ENCODE peak calls at places on chromosomes 7 and 10, in ten cellular contexts. Y, S, I, R, W, C, G, P, A and M are unnamed samples.

GRCh38 chr7:55060690-55061414 is 42.0 kb downstream of the EGFR start:
- DNase-seq in C (peak; percentile 78), W (no peak), A (no peak), Y (no peak), S (no peak), P (no peak), R (peak; percentile 78), I (peak; percentile 51), G (peak; percentile 95), M (no peak)

GRCh38 chr7:47332213-47332612 is 249.7 kb downstream of the TNS3 start:
- DNase-seq in Y (no peak), S (no peak), I (no peak), W (no peak), A (no peak), G (no peak), R (no peak), P (no peak), C (no peak), M (no peak)

GRCh38 chr10:50224330-50224952 is 26.9 kb downstream of the ASAH2 start:
- DNase-seq in R (peak; percentile 55), S (no peak), A (no peak), Y (peak; percentile 29), W (no peak), G (peak; percentile 64), P (peak; percentile 23), I (peak; percentile 61), C (peak; percentile 65), M (no peak)

GRCh38 chr7:78510580-78511188 is 712.1 kb downstream of the PHTF2 start:
- DNase-seq in I (peak; percentile 51), S (no peak), A (no peak), G (peak; percentile 63), P (no peak), R (peak; percentile 41), C (peak; percentile 42), W (peak; percentile 13), Y (no peak), M (no peak)

GRCh38 chr10:113487154-113487553 is 65.7 kb upstream of the HABP2 start:
- DNase-seq in S (no peak), I (no peak), C (no peak), G (no peak), Y (no peak), A (no peak), R (peak; percentile 17), W (no peak), P (no peak), M (no peak)

GRCh38 chr7:108492742-108493141 is 33.2 kb downstream of the PNPLA8 start:
- DNase-seq in A (no peak), G (no peak), Y (no peak), S (no peak), I (no peak), C (no peak), R (peak; percentile 4), P (no peak), W (no peak), M (no peak)

GRCh38 chr10:69866688-69867461 is 65.2 kb downstream of the COL13A1 start:
- DNase-seq in C (peak; percentile 89), R (peak; percentile 91), P (no peak), S (no peak), G (peak; percentile 89), I (peak; percentile 91), A (no peak), Y (peak; percentile 82), W (no peak), M (no peak)

GRCh38 chr10:97861351-97861750 is 11.7 kb downstream of the GOLGA7B start:
- DNase-seq in W (no peak), S (no peak), R (peak; percentile 64), Y (no peak), I (peak; percentile 53), P (peak; percentile 14), G (peak; percentile 39), A (no peak), C (peak; percentile 5), M (no peak)

GRCh38 chr7:6578114-6579084 is 1.1 kb downstream of the ZDHHC4 start:
- DNase-seq in R (peak; percentile 7), I (no peak), Y (no peak), W (no peak), C (peak; percentile 17), G (no peak), S (no peak), P (no peak), A (no peak), M (no peak)

GRCh38 chr7:6579446-6579845 is 2.2 kb downstream of the ZDHHC4 start:
- DNase-seq in Y (no peak), S (no peak), A (no peak), R (peak; percentile 8), I (no peak), C (peak; percentile 7), G (no peak), P (no peak), W (no peak), M (no peak)

GRCh38 chr7:6576024-6576866 is 1.0 kb upstream of the ZDHHC4 start:
- DNase-seq in I (no peak), P (no peak), S (no peak), Y (peak; percentile 20), A (no peak), R (no peak), C (no peak), W (no peak), G (no peak), M (no peak)

GRCh38 chr7:6575246-6576023 is 1.8 kb upstream of the ZDHHC4 start:
- DNase-seq in Y (no peak), G (no peak), S (no peak), C (no peak), W (no peak), R (no peak), A (no peak), I (no peak), P (no peak), M (no peak)

DNA sequence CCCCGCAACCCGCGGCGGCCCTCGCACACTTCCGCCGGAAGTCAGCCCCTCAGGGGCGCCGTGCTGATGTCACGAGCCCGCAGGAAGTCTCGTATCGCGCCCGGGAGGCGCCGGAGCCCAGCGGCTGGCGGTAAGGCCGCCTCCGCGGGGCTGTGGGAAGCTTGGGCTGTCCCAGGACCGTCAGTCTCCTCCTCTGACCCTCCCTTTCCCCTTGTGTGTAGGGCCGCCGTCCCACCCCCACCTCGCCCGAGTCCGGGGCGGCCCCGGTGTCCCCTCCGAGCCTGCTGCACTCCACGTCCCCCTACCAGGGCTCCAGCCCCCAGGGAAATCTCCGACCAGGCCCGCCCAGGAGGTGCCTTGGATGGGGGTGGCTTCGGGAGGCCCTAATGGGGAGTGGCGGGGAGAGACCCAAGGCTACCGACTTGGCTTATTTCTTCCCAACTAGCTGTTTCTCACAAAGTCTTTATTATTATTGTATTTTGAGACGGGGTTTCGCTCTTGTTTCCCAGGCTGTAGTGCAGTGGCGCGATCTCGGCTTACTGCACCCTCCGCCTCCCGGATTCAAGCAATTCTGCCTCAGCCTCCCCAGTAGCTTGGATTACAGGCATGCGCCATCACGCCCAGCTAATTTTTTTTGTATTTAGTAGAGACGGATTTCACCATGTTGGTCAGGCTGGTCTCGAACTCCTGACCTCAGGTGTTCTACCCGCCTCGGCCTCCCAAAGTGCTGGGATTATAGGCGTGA is at the start of gene ZDHHC4:
- DNase-seq in S (peak; percentile 72), A (peak; percentile 55), R (peak; percentile 89), Y (peak; percentile 88), I (peak; percentile 89), P (peak; percentile 33), G (peak; percentile 89), C (peak; percentile 86), W (peak; percentile 71), M (peak; percentile 86)
- TF ChIP-seq CTCF in S (no peak), A (no peak), R (no peak), Y (no peak), I (no peak), P (no peak), G (no peak), C (no peak), W (no peak), M (no peak)

DNA sequence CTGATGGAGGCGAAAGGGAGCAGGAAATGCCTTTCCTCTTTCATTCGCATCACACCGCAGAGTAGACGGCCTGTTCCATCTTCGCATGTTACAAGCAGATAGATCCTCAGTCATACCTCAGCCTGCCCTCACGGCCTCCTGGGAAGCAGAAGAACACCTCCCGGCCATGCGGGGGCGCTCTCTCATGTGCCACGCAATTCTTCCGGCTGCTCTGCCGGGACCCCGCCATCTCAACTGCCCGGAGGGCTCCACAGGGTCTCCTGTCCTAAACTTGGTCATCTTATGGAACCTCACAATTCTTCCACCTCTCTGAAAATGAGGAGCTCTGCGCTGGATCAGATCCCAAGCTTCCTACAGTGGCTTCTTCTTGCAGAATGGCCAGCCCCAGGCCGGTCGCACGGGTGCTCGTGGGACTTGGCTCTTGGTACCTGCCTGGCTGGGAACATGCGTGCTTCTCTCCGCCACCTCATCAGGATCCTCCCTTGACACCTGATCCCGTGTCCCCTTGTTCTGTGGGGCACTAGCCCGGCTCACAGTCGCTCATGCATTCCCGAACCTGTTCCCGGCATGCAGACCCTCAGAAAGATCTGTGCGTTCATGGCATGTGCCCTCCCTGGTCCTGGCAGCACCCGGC is 262.8 kb upstream of the SHH start:
- DNase-seq in S (no peak), Y (no peak), I (no peak), P (no peak), A (no peak), W (no peak), R (no peak), G (no peak), C (no peak), M (no peak)
- TF ChIP-seq CTCF in S (no peak), Y (no peak), I (no peak), P (no peak), A (no peak), W (no peak), R (no peak), G (no peak), C (no peak), M (no peak)

GRCh38 chr10:123769647-123770046 is 103.5 kb downstream of the GPR26 start:
- DNase-seq in R (no peak), W (no peak), I (no peak), S (no peak), C (peak; percentile 2), P (no peak), G (peak; percentile 14), Y (no peak), A (no peak), M (no peak)

GRCh38 chr10:123761666-123762230 is 95.6 kb downstream of the GPR26 start:
- DNase-seq in C (no peak), I (no peak), S (no peak), R (no peak), P (no peak), A (no peak), Y (no peak), W (no peak), G (no peak), M (no peak)

GRCh38 chr10:123771877-123772644 is 105.9 kb downstream of the GPR26 start:
- DNase-seq in I (no peak), A (no peak), W (no peak), S (no peak), R (no peak), P (no peak), C (no peak), G (no peak), Y (no peak), M (peak; percentile 49)

GRCh38 chr10:123766012-123766411 is 99.9 kb downstream of the GPR26 start:
- DNase-seq in P (no peak), W (no peak), C (no peak), A (no peak), G (no peak), R (no peak), S (no peak), I (no peak), Y (peak; percentile 60), M (no peak)

DNA sequence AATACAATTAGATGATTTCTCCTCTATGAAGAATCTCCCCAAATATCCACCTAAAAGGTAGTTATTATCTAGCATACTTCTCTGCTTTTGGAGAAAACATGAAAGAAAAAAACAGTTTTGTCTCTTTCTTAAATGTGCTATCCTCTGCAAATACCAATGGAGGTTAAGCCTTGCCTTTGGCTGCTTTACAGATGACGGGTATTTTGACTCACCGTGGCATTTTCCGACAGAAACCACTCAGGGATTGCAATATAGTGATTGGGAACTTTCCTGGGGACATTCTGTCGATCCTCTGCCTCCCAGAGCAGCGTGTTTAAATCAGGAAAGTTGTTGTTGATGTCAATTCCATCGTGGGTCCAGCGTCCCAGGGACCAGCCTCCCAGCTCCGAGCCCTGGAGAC is 100.6 kb downstream of the GPR26 start:
- DNase-seq in P (no peak), S (no peak), R (no peak), C (no peak), Y (no peak), I (no peak), A (no peak), W (no peak), G (peak; percentile 16), M (no peak)
- TF ChIP-seq CTCF in P (no peak), S (no peak), R (no peak), C (no peak), Y (no peak), I (no peak), A (no peak), W (no peak), G (no peak), M (no peak)

DNA sequence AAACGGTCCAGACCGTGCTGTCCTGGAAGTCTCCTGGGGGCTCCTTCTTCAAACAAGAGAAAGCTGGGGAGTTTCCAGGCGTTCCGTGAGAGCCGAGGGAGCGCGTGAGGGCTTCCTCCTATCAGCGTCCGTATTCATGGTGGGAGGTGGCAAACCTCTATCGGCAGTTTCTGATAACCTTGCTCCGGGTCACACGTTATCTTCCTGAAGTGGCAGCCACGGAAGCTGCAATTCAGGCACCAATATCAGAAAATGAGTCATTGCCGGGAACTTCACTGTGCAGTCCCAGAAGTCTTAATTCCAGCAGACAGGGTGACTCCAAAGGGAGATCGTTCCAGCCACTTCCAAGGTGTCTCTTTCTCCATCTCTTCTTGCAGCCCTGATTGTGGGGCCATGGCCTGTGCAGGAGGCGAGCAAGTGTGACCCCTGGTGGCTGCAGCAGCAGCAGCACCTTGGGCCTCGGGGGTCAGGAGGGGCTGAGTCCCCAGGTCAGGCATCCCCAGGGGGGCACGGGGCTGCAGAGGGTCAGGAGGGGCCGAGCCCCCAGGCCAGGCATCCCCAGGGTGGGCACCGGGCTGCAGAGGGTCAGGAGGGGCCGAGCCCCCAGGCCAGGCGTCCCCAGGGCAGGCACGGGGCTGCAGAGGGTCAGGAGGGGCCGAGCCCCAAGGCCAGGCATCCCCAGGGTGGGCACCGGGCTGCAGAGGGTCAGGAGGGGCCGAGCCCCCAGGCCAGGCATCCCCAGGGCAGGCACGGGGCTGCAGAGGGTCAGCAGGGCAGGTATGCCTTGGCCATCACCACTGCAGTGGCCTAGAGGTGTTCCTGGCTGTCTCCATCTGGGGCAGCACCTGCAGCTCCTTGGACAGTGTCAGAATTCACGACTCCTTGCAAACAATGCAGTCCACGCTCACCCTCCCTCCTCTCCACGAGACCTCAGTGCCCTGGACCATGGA is 538.7 kb downstream of the DNAJB6 start:
- DNase-seq in R (no peak), S (no peak), Y (no peak), C (no peak), I (no peak), P (no peak), W (peak; percentile 42), A (no peak), G (no peak), M (no peak)
- TF ChIP-seq CTCF in R (no peak), S (no peak), Y (peak; percentile 46), C (no peak), I (peak; percentile 40), P (no peak), W (peak; percentile 80), A (no peak), G (no peak), M (peak; percentile 29)